ENCODE peak calls at places on chromosome 14, in eight cellular contexts. One of them, this sample, is unnamed.

GRCh38 chr14:68935761-68936209 is 43.3 kb downstream of the ACTN1 start:
- DNase-seq in left ventricle myocardium inferior: no peak
- DNase-seq in GF-D8: no peak
- DNase-seq in fibroblast of lung: no peak
- DNase-seq in NCI-H1092: no peak
- DNase-seq in T-cell: no peak
- DNase-seq in GM12892: no peak
- DNase-seq in MM.1S: no peak
- DNase-seq in this sample: no peak

GRCh38 chr14:102993523-102993922 is 63.8 kb downstream of the CDC42BPB start:
- DNase-seq in NCI-H1092: no peak
- DNase-seq in GF-D8: no peak
- DNase-seq in T-cell: no peak
- DNase-seq in fibroblast of lung: peak; percentile 52
- DNase-seq in left ventricle myocardium inferior: no peak
- DNase-seq in GM12892: no peak
- DNase-seq in MM.1S: no peak
- DNase-seq in this sample: no peak

GRCh38 chr14:101019541-101019940 is 116.0 kb upstream of the RTL1 start:
- DNase-seq in GF-D8: no peak
- DNase-seq in MM.1S: no peak
- DNase-seq in T-cell: no peak
- DNase-seq in left ventricle myocardium inferior: no peak
- DNase-seq in fibroblast of lung: no peak
- DNase-seq in NCI-H1092: no peak
- DNase-seq in GM12892: no peak
- DNase-seq in this sample: no peak

GRCh38 chr14:32906672-32907071 is 32.0 kb upstream of the NPAS3 start:
- DNase-seq in MM.1S: no peak
- DNase-seq in fibroblast of lung: no peak
- DNase-seq in GM12892: no peak
- DNase-seq in GF-D8: no peak
- DNase-seq in NCI-H1092: no peak
- DNase-seq in left ventricle myocardium inferior: no peak
- DNase-seq in T-cell: no peak
- DNase-seq in this sample: no peak

GRCh38 chr14:73491977-73492552 is 1.3 kb downstream of the RIOX1 start:
- DNase-seq in GM12892: no peak
- DNase-seq in NCI-H1092: no peak
- DNase-seq in fibroblast of lung: no peak
- DNase-seq in T-cell: no peak
- DNase-seq in GF-D8: no peak
- DNase-seq in MM.1S: no peak
- DNase-seq in left ventricle myocardium inferior: no peak
- DNase-seq in this sample: no peak

GRCh38 chr14:64610049-64610746 is 60.4 kb downstream of the PPP1R36 start:
- DNase-seq in fibroblast of lung: no peak
- DNase-seq in NCI-H1092: peak; percentile 48
- DNase-seq in MM.1S: no peak
- DNase-seq in GM12892: no peak
- DNase-seq in T-cell: no peak
- DNase-seq in GF-D8: no peak
- DNase-seq in left ventricle myocardium inferior: no peak
- DNase-seq in this sample: no peak

GRCh38 chr14:22071001-22071400 is 397.4 kb upstream of the OR4E1 start:
- DNase-seq in MM.1S: peak; percentile 67
- DNase-seq in NCI-H1092: no peak
- DNase-seq in fibroblast of lung: no peak
- DNase-seq in GF-D8: peak; percentile 49
- DNase-seq in GM12892: no peak
- DNase-seq in T-cell: peak; percentile 57
- DNase-seq in left ventricle myocardium inferior: no peak
- DNase-seq in this sample: no peak

GRCh38 chr14:23079716-23080115 is 15.2 kb downstream of the ACIN1 start:
- DNase-seq in GM12892: no peak
- DNase-seq in T-cell: no peak
- DNase-seq in MM.1S: no peak
- DNase-seq in fibroblast of lung: no peak
- DNase-seq in left ventricle myocardium inferior: no peak
- DNase-seq in GF-D8: no peak
- DNase-seq in NCI-H1092: no peak
- DNase-seq in this sample: no peak

GRCh38 chr14:100150932-100151587 is 8.4 kb downstream of the DEGS2 start:
- DNase-seq in left ventricle myocardium inferior: no peak
- DNase-seq in NCI-H1092: no peak
- DNase-seq in MM.1S: no peak
- DNase-seq in fibroblast of lung: no peak
- DNase-seq in T-cell: no peak
- DNase-seq in GM12892: no peak
- DNase-seq in GF-D8: no peak
- DNase-seq in this sample: no peak

GRCh38 chr14:42884100-42884499 is 1277.4 kb downstream of the LRFN5 start:
- DNase-seq in MM.1S: no peak
- DNase-seq in GF-D8: peak; percentile 64
- DNase-seq in GM12892: no peak
- DNase-seq in NCI-H1092: no peak
- DNase-seq in fibroblast of lung: peak; percentile 95
- DNase-seq in left ventricle myocardium inferior: no peak
- DNase-seq in T-cell: no peak
- DNase-seq in this sample: no peak

GRCh38 chr14:21486640-21487087 is 9.7 kb downstream of the TOX4 start:
- DNase-seq in T-cell: no peak
- DNase-seq in NCI-H1092: no peak
- DNase-seq in fibroblast of lung: peak; percentile 48
- DNase-seq in left ventricle myocardium inferior: no peak
- DNase-seq in GM12892: no peak
- DNase-seq in GF-D8: no peak
- DNase-seq in MM.1S: no peak
- DNase-seq in this sample: no peak

GRCh38 chr14:71733210-71733883 is 198.9 kb upstream of the RGS6 start:
- DNase-seq in left ventricle myocardium inferior: no peak
- DNase-seq in T-cell: no peak
- DNase-seq in MM.1S: no peak
- DNase-seq in NCI-H1092: no peak
- DNase-seq in GF-D8: no peak
- DNase-seq in GM12892: no peak
- DNase-seq in fibroblast of lung: peak; percentile 50
- DNase-seq in this sample: no peak

GRCh38 chr14:51776102-51776894 is 84.1 kb upstream of the GNG2 start:
- DNase-seq in MM.1S: peak; percentile 40
- DNase-seq in T-cell: peak; percentile 21
- DNase-seq in fibroblast of lung: peak; percentile 81
- DNase-seq in NCI-H1092: peak; percentile 63
- DNase-seq in GF-D8: no peak
- DNase-seq in left ventricle myocardium inferior: peak; percentile 25
- DNase-seq in GM12892: peak; percentile 51
- DNase-seq in this sample: peak; percentile 77

GRCh38 chr14:34003052-34003668 is 52.3 kb upstream of the EGLN3 start:
- DNase-seq in fibroblast of lung: no peak
- DNase-seq in T-cell: no peak
- DNase-seq in GF-D8: no peak
- DNase-seq in MM.1S: no peak
- DNase-seq in NCI-H1092: no peak
- DNase-seq in GM12892: no peak
- DNase-seq in left ventricle myocardium inferior: no peak
- DNase-seq in this sample: no peak

GRCh38 chr14:26281280-26281998 is 316.4 kb downstream of the NOVA1 start:
- DNase-seq in NCI-H1092: peak; percentile 59
- DNase-seq in GM12892: no peak
- DNase-seq in MM.1S: no peak
- DNase-seq in fibroblast of lung: peak; percentile 77
- DNase-seq in left ventricle myocardium inferior: no peak
- DNase-seq in T-cell: no peak
- DNase-seq in GF-D8: no peak
- DNase-seq in this sample: no peak

GRCh38 chr14:101527987-101528386 is 33.3 kb upstream of the DIO3 start:
- DNase-seq in T-cell: no peak
- DNase-seq in NCI-H1092: no peak
- DNase-seq in left ventricle myocardium inferior: no peak
- DNase-seq in GF-D8: no peak
- DNase-seq in fibroblast of lung: no peak
- DNase-seq in MM.1S: no peak
- DNase-seq in GM12892: no peak
- DNase-seq in this sample: no peak

GRCh38 chr14:99035268-99035667 is 236.7 kb downstream of the BCL11B start:
- DNase-seq in MM.1S: no peak
- DNase-seq in GM12892: no peak
- DNase-seq in T-cell: no peak
- DNase-seq in GF-D8: no peak
- DNase-seq in fibroblast of lung: peak; percentile 14
- DNase-seq in left ventricle myocardium inferior: peak; percentile 59
- DNase-seq in NCI-H1092: no peak
- DNase-seq in this sample: peak; percentile 76

GRCh38 chr14:102348376-102348775 is 14.3 kb downstream of the CINP start:
- DNase-seq in left ventricle myocardium inferior: no peak
- DNase-seq in GM12892: no peak
- DNase-seq in T-cell: no peak
- DNase-seq in GF-D8: no peak
- DNase-seq in fibroblast of lung: no peak
- DNase-seq in NCI-H1092: no peak
- DNase-seq in MM.1S: no peak
- DNase-seq in this sample: peak; percentile 41

GRCh38 chr14:103121846-103122577 is 1.2 kb upstream of the TNFAIP2 start:
- DNase-seq in fibroblast of lung: peak; percentile 80
- DNase-seq in MM.1S: no peak
- DNase-seq in NCI-H1092: peak; percentile 84
- DNase-seq in T-cell: no peak
- DNase-seq in left ventricle myocardium inferior: peak; percentile 91
- DNase-seq in GF-D8: peak; percentile 76
- DNase-seq in GM12892: no peak
- DNase-seq in this sample: peak; percentile 93

GRCh38 chr14:100031506-100032281 is 33.5 kb upstream of the EVL start:
- DNase-seq in NCI-H1092: no peak
- DNase-seq in left ventricle myocardium inferior: no peak
- DNase-seq in GM12892: no peak
- DNase-seq in T-cell: no peak
- DNase-seq in GF-D8: no peak
- DNase-seq in MM.1S: no peak
- DNase-seq in fibroblast of lung: peak; percentile 98
- DNase-seq in this sample: no peak

GRCh38 chr14:96182546-96182945 is 22.1 kb upstream of the BDKRB2 start:
- DNase-seq in MM.1S: no peak
- DNase-seq in fibroblast of lung: no peak
- DNase-seq in GM12892: no peak
- DNase-seq in left ventricle myocardium inferior: no peak
- DNase-seq in T-cell: no peak
- DNase-seq in NCI-H1092: no peak
- DNase-seq in GF-D8: no peak
- DNase-seq in this sample: no peak

GRCh38 chr14:71692496-71692895 is 239.7 kb upstream of the RGS6 start:
- DNase-seq in GM12892: no peak
- DNase-seq in NCI-H1092: no peak
- DNase-seq in T-cell: no peak
- DNase-seq in left ventricle myocardium inferior: no peak
- DNase-seq in fibroblast of lung: no peak
- DNase-seq in GF-D8: no peak
- DNase-seq in MM.1S: no peak
- DNase-seq in this sample: no peak

GRCh38 chr14:96062506-96062905 is 23.3 kb downstream of the C14orf132 start:
- DNase-seq in left ventricle myocardium inferior: no peak
- DNase-seq in GM12892: no peak
- DNase-seq in GF-D8: no peak
- DNase-seq in NCI-H1092: no peak
- DNase-seq in T-cell: no peak
- DNase-seq in fibroblast of lung: no peak
- DNase-seq in MM.1S: no peak
- DNase-seq in this sample: peak; percentile 13

GRCh38 chr14:90871605-90872233 is 55.5 kb upstream of the TTC7B start:
- DNase-seq in fibroblast of lung: peak; percentile 49
- DNase-seq in left ventricle myocardium inferior: no peak
- DNase-seq in MM.1S: no peak
- DNase-seq in GM12892: no peak
- DNase-seq in T-cell: no peak
- DNase-seq in NCI-H1092: no peak
- DNase-seq in GF-D8: no peak
- DNase-seq in this sample: no peak